ENCODE peak calls at places on chromosomes 16 and 17, in six cellular contexts. X is A172; K is activated CD8-positive, alpha-beta memory T cell treated with anti-CD3 and anti-CD28 coated beads for 1 hour; R is naive thymus-derived CD8-positive, alpha-beta T cell; D is G401; E is hippocampal formation. I is an unnamed sample.
A peak's percentile ranks its signal among the peaks of the same experiment; 100 is the strongest.

GRCh38 chr16:68651136-68651535 is 6.0 kb downstream of the CDH3 start:
- DNase-seq in K (no peak), D (no peak), R (no peak), X (no peak), E (no peak), I (no peak)

GRCh38 chr17:59365383-59365981 is 34.0 kb downstream of the YPEL2 start:
- DNase-seq in R (peak; percentile 72), X (no peak), K (no peak), D (no peak), E (peak; percentile 68), I (no peak)

GRCh38 chr16:28932339-28933141 is 769 bp downstream of the CD19 start:
- DNase-seq in E (no peak), R (no peak), X (no peak), D (peak; percentile 27), K (no peak), I (no peak)

GRCh38 chr17:12691173-12691572 is 25.5 kb downstream of the MYOCD start:
- DNase-seq in R (no peak), D (no peak), K (no peak), E (no peak), X (no peak), I (no peak)

GRCh38 chr17:70270554-70270953 is 101.2 kb downstream of the KCNJ2 start:
- DNase-seq in E (no peak), K (no peak), D (no peak), R (no peak), X (no peak), I (no peak)

GRCh38 chr17:68378202-68379149 is 78.8 kb downstream of the WIPI1 start:
- DNase-seq in E (peak; percentile 7), X (peak; percentile 55), D (peak; percentile 81), R (no peak), K (no peak), I (no peak)

GRCh38 chr17:46039592-46040186 is 40.6 kb downstream of the STH start:
- DNase-seq in X (no peak), R (no peak), K (no peak), E (no peak), D (peak; percentile 63), I (no peak)

GRCh38 chr16:83835972-83836566 is 28.3 kb downstream of the HSBP1 start:
- DNase-seq in D (no peak), R (no peak), E (no peak), X (peak; percentile 68), K (no peak), I (no peak)

GRCh38 chr17:59275618-59276017 is 55.3 kb downstream of the GDPD1 start:
- DNase-seq in E (no peak), K (no peak), D (no peak), X (no peak), R (no peak), I (no peak)

GRCh38 chr17:64357191-64357981 is 33.3 kb downstream of the PECAM1 start:
- DNase-seq in K (no peak), X (peak; percentile 92), D (peak; percentile 98), R (no peak), E (peak; percentile 41), I (no peak)